ENCODE peak calls at places on chromosomes 12 and 14, in nine cellular contexts. C is AG09309, T is HCT116, P is coronary artery, Q is lung, J is foreskin fibroblast, O is fibroblast of the aortic adventitia, F is AG04450, A is AG04449. I is an unnamed sample.

GRCh38 chr12:97637770-97638169 is 175.2 kb downstream of the RMST start:
- DNase-seq in C (no peak), T (no peak), P (no peak), Q (no peak), J (no peak), O (no peak), F (no peak), A (no peak), I (no peak)

GRCh38 chr14:104116544-104117340 is 21.6 kb upstream of the KIF26A start:
- DNase-seq in C (no peak), T (peak), P (no peak), Q (peak), J (no peak), O (no peak), F (no peak), A (no peak), I (no peak)

GRCh38 chr14:18656627-18657026 is 55.7 kb downstream of the OR11H12 start:
- DNase-seq in C (no peak), T (no peak), P (no peak), Q (no peak), J (no peak), O (no peak), F (no peak), A (no peak), I (no peak)

GRCh38 chr14:94515856-94516255 is 6.6 kb upstream of the SERPINA12 start:
- DNase-seq in C (no peak), T (no peak), P (no peak), Q (no peak), J (no peak), O (no peak), F (no peak), A (no peak), I (no peak)

GRCh38 chr14:105439710-105440553 is 20.3 kb downstream of the MTA1 start:
- DNase-seq in C (no peak), T (no peak), P (no peak), Q (no peak), J (peak), O (no peak), F (no peak), A (no peak), I (no peak)

GRCh38 chr12:103423061-103423473 is 72.7 kb downstream of the C12orf42 start:
- DNase-seq in C (no peak), T (no peak), P (no peak), Q (no peak), J (no peak), O (no peak), F (no peak), A (no peak), I (no peak)

GRCh38 chr12:47808049-47808448 is 11.7 kb downstream of the HDAC7 start:
- DNase-seq in C (no peak), T (no peak), P (no peak), Q (peak), J (peak), O (no peak), F (no peak), A (no peak), I (no peak)

GRCh38 chr12:124928095-124928911 is 13.9 kb upstream of the UBC start:
- DNase-seq in C (no peak), T (peak), P (peak), Q (peak), J (peak), O (peak), F (peak), A (no peak), I (peak)

GRCh38 chr14:93733646-93734045 is 54.6 kb downstream of the PRIMA1 start:
- DNase-seq in C (no peak), T (no peak), P (no peak), Q (no peak), J (no peak), O (no peak), F (no peak), A (no peak), I (no peak)

GRCh38 chr12:64990991-64991570 is 130.0 kb downstream of the WIF1 start:
- DNase-seq in C (no peak), T (no peak), P (no peak), Q (no peak), J (peak), O (no peak), F (no peak), A (no peak), I (no peak)

GRCh38 chr14:24275524-24276139 is 4.2 kb upstream of the RABGGTA start:
- DNase-seq in C (no peak), T (no peak), P (no peak), Q (no peak), J (no peak), O (no peak), F (no peak), A (no peak), I (no peak)

GRCh38 chr14:24282736-24283135 is 11.3 kb upstream of the RABGGTA start:
- DNase-seq in C (no peak), T (no peak), P (no peak), Q (no peak), J (no peak), O (no peak), F (no peak), A (no peak), I (no peak)

GRCh38 chr14:24277606-24278321 is 6.4 kb upstream of the RABGGTA start:
- DNase-seq in C (no peak), T (no peak), P (no peak), Q (peak), J (no peak), O (no peak), F (no peak), A (no peak), I (no peak)

GRCh38 chr14:24280797-24281460 is 9.5 kb upstream of the RABGGTA start:
- DNase-seq in C (no peak), T (no peak), P (no peak), Q (no peak), J (peak), O (peak), F (no peak), A (no peak), I (no peak)

DNA sequence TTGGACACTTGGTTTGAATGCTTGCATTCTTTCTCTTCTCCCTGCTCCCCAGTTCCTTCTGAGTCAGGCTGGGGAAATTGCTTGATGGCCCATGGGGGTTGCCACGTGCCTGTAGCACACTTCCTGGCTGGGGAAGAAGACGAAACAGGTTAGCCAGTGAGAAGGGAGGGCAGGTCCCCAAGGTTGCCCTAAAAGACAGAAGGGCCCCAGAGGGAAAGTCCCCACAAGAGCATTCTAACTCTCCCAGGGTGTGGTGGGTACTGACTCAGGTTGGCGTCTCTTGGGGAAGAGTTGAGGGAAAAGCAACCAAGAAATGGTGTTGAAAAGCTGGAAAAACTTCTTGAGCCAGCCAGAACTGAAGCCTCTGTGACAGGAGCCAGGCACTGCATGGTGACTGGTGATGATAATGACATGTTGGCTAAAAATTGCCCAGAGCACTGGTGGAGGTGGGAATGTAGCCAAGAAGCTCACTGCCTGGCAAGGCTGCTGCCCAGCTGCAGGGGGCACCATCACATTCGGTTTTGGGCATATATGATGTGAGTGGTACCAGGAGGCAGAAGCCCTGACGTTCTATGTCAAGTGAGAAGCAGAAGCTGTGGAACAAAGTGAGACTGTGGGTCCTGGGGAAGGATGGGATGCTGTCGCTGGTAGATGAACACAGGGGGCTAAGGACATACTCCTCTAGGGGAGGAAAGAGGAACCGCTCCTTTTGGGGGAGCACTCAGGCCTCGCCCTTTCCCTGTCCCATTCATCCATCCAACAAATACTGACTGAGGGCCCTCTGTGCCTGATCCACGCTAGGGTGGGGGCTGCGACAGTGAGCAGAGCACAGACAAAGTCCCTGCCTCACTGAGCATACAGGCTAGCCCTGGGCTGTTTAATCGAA is 8.1 kb upstream of the RABGGTA start:
- DNase-seq in C (no peak), T (no peak), P (no peak), Q (no peak), J (peak), O (no peak), F (no peak), A (no peak), I (no peak)
- TF ChIP-seq CTCF in C (peak), T (peak), P (no peak), Q (no peak), J (no peak), O (no peak), F (peak), A (no peak), I (peak)

DNA sequence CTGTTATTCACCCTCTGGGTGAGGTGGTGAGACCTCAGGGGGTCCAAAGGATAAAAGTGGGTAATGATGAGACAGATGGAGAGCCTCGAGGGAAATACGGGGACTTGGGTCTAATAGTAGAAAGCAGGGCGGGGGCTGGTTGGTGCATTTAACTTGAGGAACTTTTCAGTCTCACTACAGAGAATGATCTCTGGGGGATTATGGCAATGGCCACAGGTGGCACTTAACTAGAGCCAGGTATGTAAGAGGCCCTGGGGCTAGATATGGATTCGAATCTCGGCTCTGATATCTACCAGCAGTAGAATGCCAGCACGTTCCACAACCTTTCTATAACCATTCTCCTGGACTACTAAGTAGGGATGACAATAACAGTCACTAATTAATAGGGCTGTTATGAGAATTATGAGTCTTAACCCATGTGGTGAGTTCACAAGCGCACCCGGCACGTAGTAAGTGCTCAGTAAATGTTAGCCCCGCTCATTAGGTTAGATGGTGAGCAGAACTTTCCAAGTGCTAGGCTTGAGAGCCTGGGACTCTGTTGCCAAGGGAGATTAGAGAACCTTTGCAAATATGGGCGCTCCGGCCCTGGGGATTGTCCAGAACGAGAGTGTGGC is 893 bp upstream of the PLXNC1 start:
- DNase-seq in C (no peak), T (no peak), P (no peak), Q (no peak), J (no peak), O (no peak), F (no peak), A (no peak), I (no peak)
- H3K4me3 ChIP-seq in C (no peak), T (no peak), P (peak), Q (no peak), J (peak), O (peak), F (peak), A (peak), I (peak)

GRCh38 chr14:101885254-101885576 is 79.2 kb upstream of the DYNC1H1 start:
- DNase-seq in C (no peak), T (no peak), P (no peak), Q (no peak), J (no peak), O (no peak), F (no peak), A (no peak), I (no peak)
- TF ChIP-seq CTCF in C (no peak), T (no peak), P (no peak), Q (no peak), J (no peak), O (no peak), F (no peak), A (no peak), I (no peak)

DNA sequence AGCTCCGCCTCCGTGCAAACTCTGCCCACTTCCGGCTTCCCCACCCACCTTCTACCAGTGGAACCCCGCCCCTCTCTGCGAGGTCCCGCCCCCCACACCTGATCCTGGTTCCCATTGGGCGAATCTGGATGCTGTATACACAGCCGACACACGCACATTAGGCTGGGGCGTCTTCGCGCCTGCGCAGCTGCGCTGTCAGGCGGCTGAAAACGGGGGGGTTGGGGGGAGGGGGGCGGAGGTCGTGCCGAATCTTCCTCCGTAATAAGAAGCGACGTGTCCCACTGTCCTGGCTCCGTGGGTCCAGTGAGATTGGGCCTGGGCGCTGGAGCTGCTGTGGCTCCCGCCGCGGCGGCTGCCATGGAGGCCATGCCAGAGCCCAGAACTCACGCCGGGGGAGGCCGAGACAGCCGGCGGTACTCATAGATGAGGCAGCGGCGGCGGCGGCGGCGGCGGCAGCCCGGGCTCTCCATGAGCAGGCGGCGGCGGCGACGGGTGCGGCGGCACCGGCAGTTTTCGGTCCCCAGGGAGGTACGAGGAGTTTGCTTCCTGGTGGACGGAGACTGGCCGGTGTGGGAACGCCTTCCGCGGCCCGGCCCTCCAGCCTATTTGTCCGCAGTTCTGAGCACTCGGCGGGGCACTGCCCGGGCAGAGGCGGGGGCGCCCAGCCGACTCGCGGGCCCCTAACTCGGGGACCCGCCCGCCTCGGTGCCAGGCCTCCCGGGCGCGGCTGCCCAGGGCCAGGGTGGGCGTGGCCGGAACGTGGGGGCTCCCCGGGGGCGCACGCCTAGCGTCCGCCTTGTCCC is 64.5 kb downstream of the KLHL28 start:
- DNase-seq in C (peak), T (peak), P (peak), Q (peak), J (peak), O (peak), F (peak), A (peak), I (peak)
- H3K4me3 ChIP-seq in C (peak), T (peak), P (peak), Q (peak), J (peak), O (peak), F (peak), A (peak), I (peak)

DNA sequence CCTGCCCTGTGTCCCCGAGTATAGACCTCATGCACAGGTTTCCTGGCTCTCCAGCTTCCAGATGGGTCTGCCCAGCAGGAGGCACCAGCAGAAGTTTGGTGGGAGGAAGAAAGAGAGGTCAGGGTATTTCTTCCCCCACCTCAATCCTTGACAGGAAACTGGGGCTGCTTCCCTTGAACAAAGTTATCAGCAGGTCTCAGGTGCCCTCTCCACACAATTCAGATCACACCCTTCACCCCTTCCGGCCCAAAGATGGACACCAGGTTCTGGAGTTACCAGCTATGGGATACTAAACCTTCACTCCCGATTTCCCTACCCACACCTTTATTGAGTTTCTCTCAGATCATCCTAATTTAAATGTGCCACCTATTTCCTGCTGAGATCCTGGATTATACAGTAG is 1.2 kb downstream of the SART3 start:
- DNase-seq in C (no peak), T (no peak), P (no peak), Q (no peak), J (no peak), O (no peak), F (no peak), A (no peak), I (no peak)
- TF ChIP-seq CTCF in C (peak), T (peak), P (no peak), Q (no peak), J (no peak), O (no peak), F (peak), A (no peak), I (peak)

GRCh38 chr14:50773632-50774541 is 57.1 kb downstream of the NIN start:
- DNase-seq in C (no peak), T (no peak), P (no peak), Q (no peak), J (peak), O (peak), F (no peak), A (no peak), I (no peak)
- H3K4me3 ChIP-seq in C (no peak), T (no peak), P (no peak), Q (no peak), J (no peak), O (no peak), F (no peak), A (no peak), I (no peak)